ENCODE peak calls at places on chromosomes 4 and X, in four cellular contexts. One of them, this sample, is unnamed.

GRCh38 chr4:184090571-184090970 is 127.1 kb downstream of the ENPP6 start:
- DNase-seq in CD4-positive, CD25-positive, alpha-beta regulatory T cell: no peak
- DNase-seq in astrocyte: no peak
- DNase-seq in tibial artery: no peak
- DNase-seq in this sample: no peak

GRCh38 chr4:177596035-177596434 is 153.8 kb upstream of the AGA start:
- DNase-seq in CD4-positive, CD25-positive, alpha-beta regulatory T cell: peak; percentile 34
- DNase-seq in astrocyte: peak; percentile 75
- DNase-seq in tibial artery: no peak
- DNase-seq in this sample: no peak

GRCh38 chr4:6478546-6479220 is 6.3 kb upstream of the PPP2R2C start:
- DNase-seq in CD4-positive, CD25-positive, alpha-beta regulatory T cell: no peak
- DNase-seq in astrocyte: no peak
- DNase-seq in tibial artery: no peak
- DNase-seq in this sample: no peak

GRCh38 chr4:63492515-63492914 is 916.7 kb downstream of the TECRL start:
- DNase-seq in CD4-positive, CD25-positive, alpha-beta regulatory T cell: no peak
- DNase-seq in astrocyte: no peak
- DNase-seq in tibial artery: no peak
- DNase-seq in this sample: no peak

GRCh38 chrX:110081740-110082139 is 78.8 kb downstream of the TMEM164 start:
- DNase-seq in CD4-positive, CD25-positive, alpha-beta regulatory T cell: no peak
- DNase-seq in astrocyte: peak; percentile 61
- DNase-seq in tibial artery: peak; percentile 26
- DNase-seq in this sample: no peak

GRCh38 chr4:22427676-22428075 is 88.2 kb downstream of the ADGRA3 start:
- DNase-seq in CD4-positive, CD25-positive, alpha-beta regulatory T cell: no peak
- DNase-seq in astrocyte: no peak
- DNase-seq in tibial artery: no peak
- DNase-seq in this sample: no peak

GRCh38 chr4:103137446-103137827 is 37.8 kb upstream of the BDH2 start:
- DNase-seq in CD4-positive, CD25-positive, alpha-beta regulatory T cell: no peak
- DNase-seq in astrocyte: peak; percentile 39
- DNase-seq in tibial artery: no peak
- DNase-seq in this sample: no peak

GRCh38 chr4:146978641-146979040 is 33.0 kb upstream of the TTC29 start:
- DNase-seq in CD4-positive, CD25-positive, alpha-beta regulatory T cell: no peak
- DNase-seq in astrocyte: no peak
- DNase-seq in tibial artery: no peak
- DNase-seq in this sample: no peak

GRCh38 chr4:26579169-26579568 is 4.7 kb upstream of the TBC1D19 start:
- DNase-seq in CD4-positive, CD25-positive, alpha-beta regulatory T cell: no peak
- DNase-seq in astrocyte: no peak
- DNase-seq in tibial artery: no peak
- DNase-seq in this sample: no peak

GRCh38 chr4:118373614-118374255 is 20.9 kb upstream of the PRSS12 start:
- DNase-seq in CD4-positive, CD25-positive, alpha-beta regulatory T cell: no peak
- DNase-seq in astrocyte: peak; percentile 9
- DNase-seq in tibial artery: no peak
- DNase-seq in this sample: no peak

GRCh38 chr4:15003891-15004700 is 1.8 kb downstream of the CPEB2 start:
- DNase-seq in CD4-positive, CD25-positive, alpha-beta regulatory T cell: peak; percentile 58
- DNase-seq in astrocyte: no peak
- DNase-seq in tibial artery: peak; percentile 44
- DNase-seq in this sample: peak; percentile 31

GRCh38 chr4:141339966-141340365 is 119.3 kb downstream of the ZNF330 start:
- DNase-seq in CD4-positive, CD25-positive, alpha-beta regulatory T cell: no peak
- DNase-seq in astrocyte: peak; percentile 47
- DNase-seq in tibial artery: no peak
- DNase-seq in this sample: no peak

GRCh38 chr4:5921578-5921977 is 28.7 kb upstream of the CRMP1 start:
- DNase-seq in CD4-positive, CD25-positive, alpha-beta regulatory T cell: no peak
- DNase-seq in astrocyte: no peak
- DNase-seq in tibial artery: no peak
- DNase-seq in this sample: no peak

GRCh38 chrX:46687619-46688018 is 71.3 kb downstream of the SLC9A7 start:
- DNase-seq in CD4-positive, CD25-positive, alpha-beta regulatory T cell: no peak
- DNase-seq in astrocyte: no peak
- DNase-seq in tibial artery: no peak
- DNase-seq in this sample: no peak

GRCh38 chrX:119062750-119063374 is 9.9 kb upstream of the CT47C1 start:
- DNase-seq in CD4-positive, CD25-positive, alpha-beta regulatory T cell: no peak
- DNase-seq in astrocyte: peak; percentile 52
- DNase-seq in tibial artery: no peak
- DNase-seq in this sample: no peak

GRCh38 chr4:37825943-37826281 is 574 bp upstream of the PGM2 start:
- DNase-seq in CD4-positive, CD25-positive, alpha-beta regulatory T cell: no peak
- DNase-seq in astrocyte: no peak
- DNase-seq in tibial artery: no peak
- DNase-seq in this sample: no peak

GRCh38 chr4:181138116-181138515 is 1105.1 kb upstream of the TENM3 start:
- DNase-seq in CD4-positive, CD25-positive, alpha-beta regulatory T cell: no peak
- DNase-seq in astrocyte: no peak
- DNase-seq in tibial artery: no peak
- DNase-seq in this sample: no peak

GRCh38 chrX:20116087-20116574 is 576 bp downstream of the MAP7D2 start:
- DNase-seq in CD4-positive, CD25-positive, alpha-beta regulatory T cell: no peak
- DNase-seq in astrocyte: no peak
- DNase-seq in tibial artery: no peak
- DNase-seq in this sample: no peak

DNA sequence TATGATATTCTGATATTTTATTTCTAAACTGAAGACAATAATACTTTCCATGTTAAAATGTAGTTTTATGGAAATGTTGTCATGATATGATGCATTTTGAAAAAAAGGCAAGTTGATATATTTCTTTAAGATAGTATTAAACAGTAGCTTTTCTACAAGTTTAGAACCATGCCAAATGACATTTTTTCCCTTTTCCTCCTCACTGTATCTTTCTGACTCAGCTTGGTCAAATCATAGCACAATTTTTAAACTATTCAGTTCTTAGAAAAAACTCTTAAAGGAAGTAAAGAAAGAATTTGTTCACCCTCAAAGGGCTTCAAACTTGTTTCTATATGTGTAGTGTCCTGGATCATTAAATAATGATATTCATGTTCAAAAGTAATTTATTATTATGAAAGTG is 46.0 kb upstream of the GUCY1A1 start:
- DNase-seq in CD4-positive, CD25-positive, alpha-beta regulatory T cell: no peak
- DNase-seq in astrocyte: no peak
- DNase-seq in tibial artery: no peak
- DNase-seq in this sample: no peak
- H3K4me1 ChIP-seq in CD4-positive, CD25-positive, alpha-beta regulatory T cell: no peaks in the 10 kb centered on the region
- H3K4me1 ChIP-seq in astrocyte: no peaks in the 10 kb centered on the region
- H3K4me1 ChIP-seq in tibial artery: no peaks in the 10 kb centered on the region
- H3K4me1 ChIP-seq in this sample: no peaks in the 10 kb centered on the region

GRCh38 chr4:41442818-41443217 is 95.1 kb upstream of the LIMCH1 start:
- DNase-seq in CD4-positive, CD25-positive, alpha-beta regulatory T cell: no peak
- DNase-seq in astrocyte: no peak
- DNase-seq in tibial artery: no peak
- DNase-seq in this sample: no peak
- H3K4me3 ChIP-seq in CD4-positive, CD25-positive, alpha-beta regulatory T cell: no peak overlapping the region
- H3K4me3 ChIP-seq in astrocyte: no peak overlapping the region
- H3K4me3 ChIP-seq in tibial artery: no peak overlapping the region
- H3K4me3 ChIP-seq in this sample: no peak overlapping the region

GRCh38 chr4:44071959-44072955 is 376.4 kb downstream of the KCTD8 start:
- DNase-seq in CD4-positive, CD25-positive, alpha-beta regulatory T cell: no peak
- DNase-seq in astrocyte: no peak
- DNase-seq in tibial artery: no peak
- DNase-seq in this sample: no peak
- H3K9me3 ChIP-seq in CD4-positive, CD25-positive, alpha-beta regulatory T cell: no peaks in the 10 kb centered on the region
- H3K9me3 ChIP-seq in astrocyte: no peaks in the 10 kb centered on the region
- H3K9me3 ChIP-seq in tibial artery: no peaks in the 10 kb centered on the region
- H3K9me3 ChIP-seq in this sample: no peaks in the 10 kb centered on the region

GRCh38 chr4:2472187-2472586 is 3.3 kb downstream of the RNF4 start:
- DNase-seq in CD4-positive, CD25-positive, alpha-beta regulatory T cell: no peak
- DNase-seq in astrocyte: peak; percentile 21
- DNase-seq in tibial artery: no peak
- DNase-seq in this sample: no peak
- H3K4me1 ChIP-seq in CD4-positive, CD25-positive, alpha-beta regulatory T cell: peaks cover 70% of the 10 kb centered on the region
- H3K4me1 ChIP-seq in astrocyte: peaks cover 16% of the 10 kb centered on the region
- H3K4me1 ChIP-seq in tibial artery: no peaks in the 10 kb centered on the region
- H3K4me1 ChIP-seq in this sample: peaks cover 11% of the 10 kb centered on the region

This sample was measured in Caco-2.